ENCODE peak calls at places on chromosomes 1 and 21, in seven cellular contexts. One of them, this sample, is unnamed.

GRCh38 chr1:37673920-37674319 is 18.4 kb upstream of the CDCA8 start:
- DNase-seq in bronchial epithelial cell: no peak
- DNase-seq in HFF-Myc: no peak
- DNase-seq in activated T-cell treated with anti-CD3 and anti-CD28 coated beads for 1 hour: peak
- DNase-seq in choroid plexus epithelial cell: no peak
- DNase-seq in NCI-H2081: no peak
- DNase-seq in HS-5: no peak
- DNase-seq in this sample: peak

GRCh38 chr1:180041587-180041986 is 87.0 kb downstream of the CEP350 start:
- DNase-seq in bronchial epithelial cell: no peak
- DNase-seq in HFF-Myc: no peak
- DNase-seq in activated T-cell treated with anti-CD3 and anti-CD28 coated beads for 1 hour: no peak
- DNase-seq in choroid plexus epithelial cell: no peak
- DNase-seq in NCI-H2081: no peak
- DNase-seq in HS-5: no peak
- DNase-seq in this sample: no peak

GRCh38 chr1:155006601-155007101 is 4.0 kb downstream of the ZBTB7B start:
- DNase-seq in bronchial epithelial cell: no peak
- DNase-seq in HFF-Myc: no peak
- DNase-seq in activated T-cell treated with anti-CD3 and anti-CD28 coated beads for 1 hour: no peak
- DNase-seq in choroid plexus epithelial cell: peak
- DNase-seq in NCI-H2081: no peak
- DNase-seq in HS-5: no peak
- DNase-seq in this sample: no peak

GRCh38 chr21:29656504-29657227 is 283.1 kb downstream of the GRIK1 start:
- DNase-seq in bronchial epithelial cell: peak
- DNase-seq in HFF-Myc: peak
- DNase-seq in activated T-cell treated with anti-CD3 and anti-CD28 coated beads for 1 hour: no peak
- DNase-seq in choroid plexus epithelial cell: peak
- DNase-seq in NCI-H2081: no peak
- DNase-seq in HS-5: peak
- DNase-seq in this sample: no peak

GRCh38 chr1:94281361-94282142 is 44.2 kb upstream of the ARHGAP29 start:
- DNase-seq in bronchial epithelial cell: no peak
- DNase-seq in HFF-Myc: no peak
- DNase-seq in activated T-cell treated with anti-CD3 and anti-CD28 coated beads for 1 hour: no peak
- DNase-seq in choroid plexus epithelial cell: peak
- DNase-seq in NCI-H2081: no peak
- DNase-seq in HS-5: no peak
- DNase-seq in this sample: no peak

GRCh38 chr21:36989699-36990507 is 16.6 kb upstream of the RIPPLY3 start:
- DNase-seq in bronchial epithelial cell: peak
- DNase-seq in HFF-Myc: peak
- DNase-seq in activated T-cell treated with anti-CD3 and anti-CD28 coated beads for 1 hour: peak
- DNase-seq in choroid plexus epithelial cell: peak
- DNase-seq in NCI-H2081: peak
- DNase-seq in HS-5: peak
- DNase-seq in this sample: peak

GRCh38 chr1:177825276-177825903 is 144.5 kb downstream of the SEC16B start:
- DNase-seq in bronchial epithelial cell: no peak
- DNase-seq in HFF-Myc: no peak
- DNase-seq in activated T-cell treated with anti-CD3 and anti-CD28 coated beads for 1 hour: no peak
- DNase-seq in choroid plexus epithelial cell: no peak
- DNase-seq in NCI-H2081: no peak
- DNase-seq in HS-5: no peak
- DNase-seq in this sample: no peak

GRCh38 chr1:212561501-212561931 is 47.0 kb upstream of the ATF3 start:
- DNase-seq in bronchial epithelial cell: peak
- DNase-seq in HFF-Myc: no peak
- DNase-seq in activated T-cell treated with anti-CD3 and anti-CD28 coated beads for 1 hour: no peak
- DNase-seq in choroid plexus epithelial cell: peak
- DNase-seq in NCI-H2081: no peak
- DNase-seq in HS-5: no peak
- DNase-seq in this sample: no peak

GRCh38 chr21:41764558-41765392 is 2.1 kb downstream of the RIPK4 start:
- DNase-seq in bronchial epithelial cell: peak
- DNase-seq in HFF-Myc: no peak
- DNase-seq in activated T-cell treated with anti-CD3 and anti-CD28 coated beads for 1 hour: no peak
- DNase-seq in choroid plexus epithelial cell: no peak
- DNase-seq in NCI-H2081: no peak
- DNase-seq in HS-5: no peak
- DNase-seq in this sample: no peak

GRCh38 chr1:168913711-168914463 is 184.9 kb upstream of the DPT start:
- DNase-seq in bronchial epithelial cell: no peak
- DNase-seq in HFF-Myc: no peak
- DNase-seq in activated T-cell treated with anti-CD3 and anti-CD28 coated beads for 1 hour: no peak
- DNase-seq in choroid plexus epithelial cell: no peak
- DNase-seq in NCI-H2081: no peak
- DNase-seq in HS-5: no peak
- DNase-seq in this sample: no peak

GRCh38 chr1:167126811-167127210 is 32.9 kb downstream of the STYXL2 start:
- DNase-seq in bronchial epithelial cell: no peak
- DNase-seq in HFF-Myc: no peak
- DNase-seq in activated T-cell treated with anti-CD3 and anti-CD28 coated beads for 1 hour: no peak
- DNase-seq in choroid plexus epithelial cell: no peak
- DNase-seq in NCI-H2081: no peak
- DNase-seq in HS-5: no peak
- DNase-seq in this sample: no peak

GRCh38 chr1:199612976-199613774 is 414.3 kb upstream of the NR5A2 start:
- DNase-seq in bronchial epithelial cell: peak
- DNase-seq in HFF-Myc: no peak
- DNase-seq in activated T-cell treated with anti-CD3 and anti-CD28 coated beads for 1 hour: no peak
- DNase-seq in choroid plexus epithelial cell: peak
- DNase-seq in NCI-H2081: no peak
- DNase-seq in HS-5: peak
- DNase-seq in this sample: no peak

GRCh38 chr1:2354511-2355407 is 36.6 kb downstream of the MORN1 start:
- DNase-seq in bronchial epithelial cell: no peak
- DNase-seq in HFF-Myc: no peak
- DNase-seq in activated T-cell treated with anti-CD3 and anti-CD28 coated beads for 1 hour: no peak
- DNase-seq in choroid plexus epithelial cell: peak
- DNase-seq in NCI-H2081: no peak
- DNase-seq in HS-5: no peak
- DNase-seq in this sample: no peak

GRCh38 chr1:69139007-69139406 is 428.7 kb upstream of the LRRC7 start:
- DNase-seq in bronchial epithelial cell: no peak
- DNase-seq in HFF-Myc: no peak
- DNase-seq in activated T-cell treated with anti-CD3 and anti-CD28 coated beads for 1 hour: no peak
- DNase-seq in choroid plexus epithelial cell: no peak
- DNase-seq in NCI-H2081: no peak
- DNase-seq in HS-5: no peak
- DNase-seq in this sample: no peak

GRCh38 chr1:85577421-85578320 is 2.9 kb upstream of the CCN1 start:
- DNase-seq in bronchial epithelial cell: no peak
- DNase-seq in HFF-Myc: peak
- DNase-seq in activated T-cell treated with anti-CD3 and anti-CD28 coated beads for 1 hour: no peak
- DNase-seq in choroid plexus epithelial cell: peak
- DNase-seq in NCI-H2081: no peak
- DNase-seq in HS-5: no peak
- DNase-seq in this sample: no peak

GRCh38 chr1:22319608-22320007 is 132.0 kb upstream of the ZBTB40 start:
- DNase-seq in bronchial epithelial cell: no peak
- DNase-seq in HFF-Myc: no peak
- DNase-seq in activated T-cell treated with anti-CD3 and anti-CD28 coated beads for 1 hour: no peak
- DNase-seq in choroid plexus epithelial cell: no peak
- DNase-seq in NCI-H2081: no peak
- DNase-seq in HS-5: no peak
- DNase-seq in this sample: no peak

GRCh38 chr1:187244623-187245022 is 415.9 kb downstream of the PLA2G4A start:
- DNase-seq in bronchial epithelial cell: peak
- DNase-seq in HFF-Myc: no peak
- DNase-seq in activated T-cell treated with anti-CD3 and anti-CD28 coated beads for 1 hour: no peak
- DNase-seq in choroid plexus epithelial cell: peak
- DNase-seq in NCI-H2081: peak
- DNase-seq in HS-5: no peak
- DNase-seq in this sample: no peak

GRCh38 chr1:105793541-105794146 is 1262.8 kb upstream of the PRMT6 start:
- DNase-seq in bronchial epithelial cell: peak
- DNase-seq in HFF-Myc: peak
- DNase-seq in activated T-cell treated with anti-CD3 and anti-CD28 coated beads for 1 hour: no peak
- DNase-seq in choroid plexus epithelial cell: peak
- DNase-seq in NCI-H2081: peak
- DNase-seq in HS-5: peak
- DNase-seq in this sample: no peak

GRCh38 chr1:113811353-113811887 is 856 bp downstream of the RSBN1 start:
- DNase-seq in bronchial epithelial cell: peak
- DNase-seq in HFF-Myc: no peak
- DNase-seq in activated T-cell treated with anti-CD3 and anti-CD28 coated beads for 1 hour: peak
- DNase-seq in choroid plexus epithelial cell: peak
- DNase-seq in NCI-H2081: peak
- DNase-seq in HS-5: peak
- DNase-seq in this sample: peak

GRCh38 chr1:89523597-89524368 is 846 bp upstream of the LRRC8B start:
- DNase-seq in bronchial epithelial cell: no peak
- DNase-seq in HFF-Myc: no peak
- DNase-seq in activated T-cell treated with anti-CD3 and anti-CD28 coated beads for 1 hour: peak
- DNase-seq in choroid plexus epithelial cell: peak
- DNase-seq in NCI-H2081: peak
- DNase-seq in HS-5: no peak
- DNase-seq in this sample: no peak

GRCh38 chr1:206739411-206740076 is 31.0 kb upstream of the IL19 start:
- DNase-seq in bronchial epithelial cell: peak
- DNase-seq in HFF-Myc: no peak
- DNase-seq in activated T-cell treated with anti-CD3 and anti-CD28 coated beads for 1 hour: no peak
- DNase-seq in choroid plexus epithelial cell: peak
- DNase-seq in NCI-H2081: no peak
- DNase-seq in HS-5: no peak
- DNase-seq in this sample: no peak

GRCh38 chr1:169484107-169484506 is 1.6 kb downstream of the SLC19A2 start:
- DNase-seq in bronchial epithelial cell: peak
- DNase-seq in HFF-Myc: no peak
- DNase-seq in activated T-cell treated with anti-CD3 and anti-CD28 coated beads for 1 hour: no peak
- DNase-seq in choroid plexus epithelial cell: no peak
- DNase-seq in NCI-H2081: no peak
- DNase-seq in HS-5: no peak
- DNase-seq in this sample: no peak

GRCh38 chr1:205374205-205375078 is 17.7 kb upstream of the KLHDC8A start:
- DNase-seq in bronchial epithelial cell: peak
- DNase-seq in HFF-Myc: no peak
- DNase-seq in activated T-cell treated with anti-CD3 and anti-CD28 coated beads for 1 hour: no peak
- DNase-seq in choroid plexus epithelial cell: peak
- DNase-seq in NCI-H2081: peak
- DNase-seq in HS-5: peak
- DNase-seq in this sample: no peak

GRCh38 chr1:194047921-194048320 is 861.5 kb upstream of the B3GALT2 start:
- DNase-seq in bronchial epithelial cell: no peak
- DNase-seq in HFF-Myc: no peak
- DNase-seq in activated T-cell treated with anti-CD3 and anti-CD28 coated beads for 1 hour: no peak
- DNase-seq in choroid plexus epithelial cell: no peak
- DNase-seq in NCI-H2081: no peak
- DNase-seq in HS-5: no peak
- DNase-seq in this sample: no peak

GRCh38 chr21:37198989-37199924 is 67.9 kb downstream of the VPS26C start:
- DNase-seq in bronchial epithelial cell: peak
- DNase-seq in HFF-Myc: no peak
- DNase-seq in activated T-cell treated with anti-CD3 and anti-CD28 coated beads for 1 hour: no peak
- DNase-seq in choroid plexus epithelial cell: peak
- DNase-seq in NCI-H2081: no peak
- DNase-seq in HS-5: no peak
- DNase-seq in this sample: no peak

GRCh38 chr1:1059494-1060280 is 14.4 kb downstream of the RNF223 start:
- DNase-seq in bronchial epithelial cell: peak
- DNase-seq in HFF-Myc: no peak
- DNase-seq in activated T-cell treated with anti-CD3 and anti-CD28 coated beads for 1 hour: peak
- DNase-seq in choroid plexus epithelial cell: peak
- DNase-seq in NCI-H2081: peak
- DNase-seq in HS-5: peak
- DNase-seq in this sample: peak